ENCODE peak calls at places on chromosomes 13 and 19, in five cellular contexts. A is heart left ventricle; V is PC-3; L is effector memory CD4-positive, alpha-beta T cell; M is tibial nerve. Y is an unnamed sample.

GRCh38 chr19:30870861-30871260 is 478.4 kb downstream of the TSHZ3 start:
- DNase-seq in A (no peak), V (no peak), L (no peak), M (no peak), Y (no peak)

GRCh38 chr13:31790992-31791391 is 51.7 kb downstream of the RXFP2 start:
- DNase-seq in A (no peak), V (no peak), L (no peak), M (no peak), Y (no peak)

GRCh38 chr19:29212614-29213573 is at the start of gene UQCRFS1:
- DNase-seq in A (peak; percentile 95), V (peak; percentile 87), L (peak; percentile 91), M (peak; percentile 83), Y (peak; percentile 98)

GRCh38 chr13:55073000-55073399 is 2044.4 kb downstream of the OLFM4 start:
- DNase-seq in A (no peak), V (no peak), L (no peak), M (no peak), Y (no peak)

GRCh38 chr19:14555918-14556661 is 15.8 kb downstream of the NDUFB7 start:
- DNase-seq in A (no peak), V (peak; percentile 53), L (no peak), M (no peak), Y (no peak)

GRCh38 chr13:114037674-114038073 is 63.8 kb upstream of the C13orf46 start:
- DNase-seq in A (no peak), V (no peak), L (no peak), M (no peak), Y (no peak)

GRCh38 chr13:44112700-44113329 is 233.1 kb downstream of the LACC1 start:
- DNase-seq in A (no peak), V (no peak), L (no peak), M (no peak), Y (no peak)

GRCh38 chr19:9060559-9061340 is 26.1 kb upstream of the OR1M1 start:
- DNase-seq in A (no peak), V (no peak), L (no peak), M (no peak), Y (no peak)

GRCh38 chr19:56314018-56314583 is 538 bp downstream of the ZSCAN5A start:
- DNase-seq in A (no peak), V (peak; percentile 18), L (no peak), M (no peak), Y (no peak)

GRCh38 chr19:4379383-4380253 is 20.7 kb downstream of the SH3GL1 start:
- DNase-seq in A (no peak), V (peak; percentile 91), L (no peak), M (no peak), Y (peak; percentile 48)

GRCh38 chr13:73924607-73925006 is 209.6 kb downstream of the KLF12 start:
- DNase-seq in A (no peak), V (no peak), L (no peak), M (no peak), Y (no peak)

GRCh38 chr19:33300016-33300981 is 2.0 kb downstream of the CEBPA start:
- DNase-seq in A (peak; percentile 25), V (no peak), L (no peak), M (no peak), Y (peak; percentile 82)

GRCh38 chr13:35891973-35892441 is 239.2 kb downstream of the DCLK1 start:
- DNase-seq in A (no peak), V (peak; percentile 87), L (no peak), M (no peak), Y (no peak)

GRCh38 chr19:51799998-51800848 is 5.3 kb downstream of the FPR3 start:
- DNase-seq in A (peak; percentile 89), V (no peak), L (no peak), M (no peak), Y (peak; percentile 92)

GRCh38 chr13:94312511-94313191 is 166.8 kb downstream of the DCT start:
- DNase-seq in A (no peak), V (no peak), L (no peak), M (no peak), Y (no peak)

GRCh38 chr19:54431255-54431838 is 16.1 kb downstream of the TTYH1 start:
- DNase-seq in A (no peak), V (peak; percentile 96), L (no peak), M (no peak), Y (peak; percentile 72)

GRCh38 chr19:47152205-47152604 is 21.6 kb downstream of the SAE1 start:
- DNase-seq in A (no peak), V (no peak), L (no peak), M (no peak), Y (no peak)

GRCh38 chr13:29535663-29536655 is 59.5 kb downstream of the SLC7A1 start:
- DNase-seq in A (no peak), V (no peak), L (no peak), M (no peak), Y (no peak)

GRCh38 chr13:56888455-56888854 is 252.3 kb upstream of the PRR20A start:
- DNase-seq in A (no peak), V (no peak), L (no peak), M (no peak), Y (no peak)

GRCh38 chr19:6801397-6802086 is 29.0 kb downstream of the VAV1 start:
- DNase-seq in A (peak; percentile 78), V (peak; percentile 72), L (peak; percentile 71), M (no peak), Y (peak; percentile 63)
- H3K4me3 ChIP-seq in A (peak overlapping the region; percentile 21), V (peak overlapping the region; percentile 53), L (peak overlapping the region; percentile 49), M (no peak overlapping the region), Y (peak overlapping the region; percentile 12)

GRCh38 chr19:1755467-1756155 is 2.3 kb downstream of the ONECUT3 start:
- DNase-seq in A (no peak), V (no peak), L (no peak), M (no peak), Y (no peak)
- H3K27me3 ChIP-seq in A (peaks cover 89% of the 10 kb centered on the region), V (peaks cover 20% of the 10 kb centered on the region), L (peaks cover 79% of the 10 kb centered on the region), M (peaks cover 87% of the 10 kb centered on the region), Y (no peaks in the 10 kb centered on the region)

GRCh38 chr13:46893820-46894533 is 2.9 kb downstream of the HTR2A start:
- DNase-seq in A (peak; percentile 57), V (peak; percentile 56), L (peak; percentile 9), M (peak; percentile 37), Y (peak; percentile 91)
- H3K4me3 ChIP-seq in A (peak overlapping the region; percentile 52), V (peak overlapping the region; percentile 83), L (peak overlapping the region; percentile 46), M (peak overlapping the region; percentile 43), Y (peak overlapping the region; percentile 76)

GRCh38 chr13:69108486-69108885 is 999.1 kb upstream of the ATXN8OS start:
- DNase-seq in A (no peak), V (no peak), L (no peak), M (no peak), Y (no peak)

GRCh38 chr13:69107436-69107835 is 1000.2 kb upstream of the ATXN8OS start:
- DNase-seq in A (no peak), V (no peak), L (no peak), M (no peak), Y (no peak)

DNA sequence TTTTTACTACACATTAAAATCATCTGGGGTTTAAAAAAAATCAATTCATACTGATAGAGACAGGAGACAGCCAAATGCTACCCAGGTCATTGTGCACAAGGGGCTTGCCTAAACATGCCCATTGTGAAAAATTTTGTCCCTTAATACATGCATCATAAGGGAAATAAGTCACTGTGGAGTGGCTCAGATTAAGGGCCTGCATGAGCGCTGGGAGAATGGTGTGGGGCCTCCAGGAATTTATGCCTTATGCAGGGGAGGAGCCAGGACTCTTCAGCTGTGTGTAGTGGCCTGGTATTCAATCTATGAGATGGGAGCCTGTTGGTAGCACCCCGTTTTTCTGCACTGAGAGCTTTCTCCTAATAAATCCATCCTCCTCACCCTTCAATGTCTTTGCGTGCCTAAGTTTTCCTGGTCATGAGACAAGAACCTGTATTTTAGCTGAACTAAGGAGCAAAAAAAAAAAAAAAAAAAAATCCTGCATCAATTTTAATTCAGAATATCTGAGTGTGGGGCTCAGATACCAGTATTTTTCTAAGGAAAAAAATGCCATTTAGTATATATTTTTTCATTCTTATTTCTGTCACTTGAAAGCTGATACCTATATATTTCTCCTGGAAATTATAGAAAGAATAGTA is 997.6 kb upstream of the ATXN8OS start:
- DNase-seq in A (no peak), V (no peak), L (no peak), M (no peak), Y (no peak)
- H3K27me3 ChIP-seq in A (no peaks in the 10 kb centered on the region), V (no peaks in the 10 kb centered on the region), L (no peaks in the 10 kb centered on the region), M (no peaks in the 10 kb centered on the region), Y (no peaks in the 10 kb centered on the region)

GRCh38 chr13:113023217-113023597 is 54.2 kb downstream of the MCF2L start:
- DNase-seq in A (no peak), V (no peak), L (no peak), M (no peak), Y (peak; percentile 67)
- H3K4me3 ChIP-seq in A (no peak overlapping the region), V (no peak overlapping the region), L (no peak overlapping the region), M (no peak overlapping the region), Y (no peak overlapping the region)

DNA sequence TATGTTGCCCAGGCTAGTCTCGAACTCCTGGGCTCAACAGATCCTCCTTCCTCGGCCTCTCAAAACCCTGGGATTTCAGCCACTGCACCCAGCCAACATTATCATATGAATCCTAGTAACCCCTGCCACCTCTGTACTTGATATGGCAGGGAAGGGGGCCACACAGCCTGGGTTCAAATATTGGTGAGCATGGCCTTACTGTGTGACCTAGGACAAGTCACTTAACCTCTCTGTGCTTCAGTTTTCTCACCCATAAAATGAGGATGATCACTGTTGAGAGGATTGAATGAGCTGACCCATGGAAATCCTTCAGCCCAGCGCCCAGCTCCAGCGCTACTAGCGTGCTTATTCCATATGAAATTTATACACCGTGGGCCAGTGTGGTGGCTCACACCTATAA is 3.6 kb upstream of the COMP start:
- DNase-seq in A (no peak), V (no peak), L (no peak), M (no peak), Y (no peak)
- H3K27me3 ChIP-seq in A (peaks cover 40% of the 10 kb centered on the region), V (peaks cover 14% of the 10 kb centered on the region), L (peaks cover 31% of the 10 kb centered on the region), M (peaks cover 80% of the 10 kb centered on the region), Y (no peaks in the 10 kb centered on the region)

GRCh38 chr19:632228-633067 is 889 bp downstream of the POLRMT start:
- DNase-seq in A (no peak), V (peak; percentile 40), L (no peak), M (no peak), Y (peak; percentile 72)

GRCh38 chr19:633068-633785 is at the start of gene POLRMT:
- DNase-seq in A (peak; percentile 98), V (peak; percentile 96), L (peak; percentile 93), M (peak; percentile 98), Y (peak; percentile 100)

GRCh38 chr19:638901-639250 is 803 bp upstream of the FGF22 start:
- DNase-seq in A (no peak), V (no peak), L (no peak), M (no peak), Y (no peak)

GRCh38 chr19:633786-634639 is 676 bp upstream of the POLRMT start:
- DNase-seq in A (no peak), V (no peak), L (no peak), M (no peak), Y (no peak)

DNA sequence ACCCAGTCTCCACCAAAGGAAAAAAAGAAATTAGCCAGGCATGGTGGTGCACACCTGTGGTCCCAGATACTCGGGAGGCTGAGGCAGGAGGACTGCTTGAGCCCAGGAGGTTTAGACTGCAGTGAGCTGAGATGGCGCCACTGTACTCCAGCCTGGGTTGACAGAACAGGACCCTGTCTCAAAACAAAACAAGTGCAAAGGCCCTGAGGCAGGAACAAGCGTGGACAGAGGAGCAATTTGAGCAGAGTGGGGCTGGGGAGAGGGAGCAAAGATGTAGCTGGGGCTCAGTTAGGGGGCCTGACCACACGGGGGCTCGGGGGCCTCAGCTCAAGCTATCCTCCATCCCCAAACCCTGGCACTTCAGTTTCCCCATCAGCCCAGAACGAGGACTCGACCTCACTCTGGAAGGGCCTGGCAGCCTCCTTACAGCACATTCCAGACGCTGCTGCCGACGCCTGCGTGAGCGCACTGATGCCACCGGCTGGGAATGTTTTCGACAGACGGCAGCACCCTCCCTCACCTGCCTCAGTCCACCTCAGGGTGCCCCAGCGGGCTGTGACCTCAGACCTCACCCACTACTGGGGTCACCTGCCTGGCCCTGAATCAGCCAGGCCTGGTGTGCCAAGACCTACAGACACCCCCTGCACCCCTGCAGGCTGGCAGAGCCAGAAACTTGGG is 1.8 kb upstream of the POLRMT start:
- DNase-seq in A (no peak), V (no peak), L (no peak), M (no peak), Y (peak; percentile 60)
- H3K4me3 ChIP-seq in A (no peak overlapping the region), V (no peak overlapping the region), L (no peak overlapping the region), M (no peak overlapping the region), Y (no peak overlapping the region)